ENCODE peak calls at places on chromosomes 6 and 20, in seven cellular contexts. N is GM23338, Z is G401, F is iris pigment epithelial cell, V is adipocyte, L is fibroblast of lung, R is NT2/D1. O is an unnamed sample.

GRCh38 chr6:56091159-56091869 is 156.1 kb downstream of the COL21A1 start:
- DNase-seq in N (no peak), Z (no peak), F (peak; percentile 95), V (peak; percentile 86), L (peak; percentile 96), R (no peak), O (no peak)

GRCh38 chr6:117989086-117989485 is 82.0 kb downstream of the SLC35F1 start:
- DNase-seq in N (no peak), Z (no peak), F (no peak), V (no peak), L (no peak), R (no peak), O (no peak)

GRCh38 chr6:1622220-1622841 is 12.6 kb downstream of the FOXC1 start:
- DNase-seq in N (no peak), Z (no peak), F (peak; percentile 27), V (no peak), L (no peak), R (no peak), O (no peak)

GRCh38 chr6:37024665-37025337 is 19.3 kb downstream of the FGD2 start:
- DNase-seq in N (no peak), Z (no peak), F (no peak), V (peak; percentile 73), L (peak; percentile 51), R (no peak), O (peak; percentile 29)

GRCh38 chr6:166765234-166765541 is 138.1 kb upstream of the RPS6KA2 start:
- DNase-seq in N (no peak), Z (no peak), F (no peak), V (no peak), L (no peak), R (no peak), O (no peak)

GRCh38 chr6:158717341-158718328 is 67.8 kb downstream of the SYTL3 start:
- DNase-seq in N (no peak), Z (no peak), F (no peak), V (no peak), L (no peak), R (no peak), O (no peak)

GRCh38 chr6:90216081-90216977 is 80.3 kb downstream of the BACH2 start:
- DNase-seq in N (peak; percentile 26), Z (no peak), F (peak; percentile 52), V (no peak), L (peak; percentile 86), R (no peak), O (peak; percentile 7)

GRCh38 chr6:80163754-80164187 is 57.3 kb downstream of the BCKDHB start:
- DNase-seq in N (peak; percentile 34), Z (no peak), F (peak; percentile 81), V (peak; percentile 60), L (peak; percentile 79), R (peak; percentile 6), O (no peak)

GRCh38 chr20:47392015-47392720 is 35.7 kb upstream of the ZMYND8 start:
- DNase-seq in N (peak; percentile 16), Z (no peak), F (peak; percentile 97), V (peak; percentile 94), L (peak; percentile 93), R (no peak), O (no peak)

GRCh38 chr20:40689100-40689942 is at the start of gene MAFB:
- DNase-seq in N (peak; percentile 85), Z (peak; percentile 49), F (peak; percentile 93), V (peak; percentile 94), L (peak; percentile 86), R (peak; percentile 78), O (peak; percentile 98)

GRCh38 chr6:92150560-92150959 is 1268.8 kb downstream of the EPHA7 start:
- DNase-seq in N (no peak), Z (no peak), F (no peak), V (no peak), L (no peak), R (no peak), O (no peak)

GRCh38 chr6:56292505-56293181 is 45.3 kb upstream of the COL21A1 start:
- DNase-seq in N (peak; percentile 77), Z (peak; percentile 70), F (peak; percentile 69), V (peak; percentile 87), L (peak; percentile 55), R (peak; percentile 36), O (peak; percentile 24)

GRCh38 chr6:113351183-113351834 is 505.8 kb upstream of the MARCKS start:
- DNase-seq in N (no peak), Z (no peak), F (peak; percentile 77), V (peak; percentile 84), L (peak; percentile 92), R (no peak), O (no peak)

GRCh38 chr6:110885526-110885925 is 10.9 kb downstream of the AMD1 start:
- DNase-seq in N (no peak), Z (no peak), F (no peak), V (no peak), L (no peak), R (no peak), O (no peak)

GRCh38 chr6:5078121-5078695 is 6.9 kb upstream of the PPP1R3G start:
- DNase-seq in N (no peak), Z (no peak), F (peak; percentile 41), V (no peak), L (no peak), R (no peak), O (no peak)

GRCh38 chr6:15793288-15793687 is 130.5 kb upstream of the DTNBP1 start:
- DNase-seq in N (no peak), Z (no peak), F (peak; percentile 61), V (peak; percentile 60), L (peak; percentile 70), R (no peak), O (no peak)